ENCODE peak calls at places on chromosomes 5 and 9, in four cellular contexts. One of them, this sample, is unnamed. For H3K27me3, the result is how much of the 10 kb centered on the place peaks cover.

GRCh38 chr5:176397736-176398420 is 9.3 kb downstream of the HIGD2A start:
- DNase-seq in AG04450: no peak
- DNase-seq in brain microvascular endothelial cell: no peak
- DNase-seq in aorta: no peak
- DNase-seq in this sample: no peak

GRCh38 chr9:115921301-115921700 is 232.3 kb upstream of the PAPPA start:
- DNase-seq in brain microvascular endothelial cell: no peak
- DNase-seq in aorta: no peak
- DNase-seq in AG04450: no peak
- DNase-seq in this sample: no peak

GRCh38 chr5:122434547-122434946 is 122.5 kb downstream of the SNCAIP start:
- DNase-seq in AG04450: no peak
- DNase-seq in aorta: no peak
- DNase-seq in brain microvascular endothelial cell: no peak
- DNase-seq in this sample: no peak

GRCh38 chr5:157670662-157671591 is at the start of gene C5orf52:
- DNase-seq in AG04450: no peak
- DNase-seq in brain microvascular endothelial cell: peak
- DNase-seq in aorta: peak
- DNase-seq in this sample: no peak

GRCh38 chr5:179409806-179410205 is 64.5 kb upstream of the ADAMTS2 start:
- DNase-seq in brain microvascular endothelial cell: no peak
- DNase-seq in AG04450: no peak
- DNase-seq in aorta: no peak
- DNase-seq in this sample: no peak

GRCh38 chr5:143887901-143888648 is 76.1 kb downstream of the HMHB1 start:
- DNase-seq in aorta: no peak
- DNase-seq in AG04450: no peak
- DNase-seq in brain microvascular endothelial cell: peak
- DNase-seq in this sample: no peak

GRCh38 chr5:65718576-65719310 is 3.2 kb downstream of the SGTB start:
- DNase-seq in brain microvascular endothelial cell: no peak
- DNase-seq in aorta: no peak
- DNase-seq in AG04450: no peak
- DNase-seq in this sample: no peak

GRCh38 chr5:178403956-178404600 is 171.5 kb upstream of the PHYKPL start:
- DNase-seq in aorta: peak
- DNase-seq in AG04450: no peak
- DNase-seq in brain microvascular endothelial cell: no peak
- DNase-seq in this sample: no peak

GRCh38 chr5:177302354-177303110 is 987 bp downstream of the RAB24 start:
- DNase-seq in aorta: no peak
- DNase-seq in AG04450: no peak
- DNase-seq in brain microvascular endothelial cell: no peak
- DNase-seq in this sample: no peak

GRCh38 chr9:86282979-86283535 is 719 bp upstream of the ISCA1 start:
- DNase-seq in brain microvascular endothelial cell: peak
- DNase-seq in AG04450: peak
- DNase-seq in aorta: no peak
- DNase-seq in this sample: no peak

GRCh38 chr5:132746592-132747063 is 598 bp upstream of the CCNI2 start:
- DNase-seq in aorta: no peak
- DNase-seq in brain microvascular endothelial cell: peak
- DNase-seq in AG04450: no peak
- DNase-seq in this sample: no peak

GRCh38 chr5:41415242-41415641 is 95.2 kb downstream of the PLCXD3 start:
- DNase-seq in AG04450: no peak
- DNase-seq in brain microvascular endothelial cell: no peak
- DNase-seq in aorta: no peak
- DNase-seq in this sample: no peak

GRCh38 chr5:107364443-107365096 is 306.2 kb downstream of the EFNA5 start:
- DNase-seq in AG04450: no peak
- DNase-seq in brain microvascular endothelial cell: no peak
- DNase-seq in aorta: no peak
- DNase-seq in this sample: no peak

GRCh38 chr9:306907-307306 is 92.2 kb downstream of the DOCK8 start:
- DNase-seq in aorta: no peak
- DNase-seq in brain microvascular endothelial cell: no peak
- DNase-seq in AG04450: no peak
- DNase-seq in this sample: no peak

GRCh38 chr9:133118179-133118520 is 2.9 kb downstream of the RALGDS start:
- DNase-seq in brain microvascular endothelial cell: no peak
- DNase-seq in aorta: peak
- DNase-seq in AG04450: no peak
- DNase-seq in this sample: no peak

GRCh38 chr5:84239509-84239908 is 145.2 kb downstream of the EDIL3 start:
- DNase-seq in aorta: no peak
- DNase-seq in AG04450: peak
- DNase-seq in brain microvascular endothelial cell: peak
- DNase-seq in this sample: no peak

GRCh38 chr9:18861599-18862546 is 171.1 kb downstream of the SAXO1 start:
- DNase-seq in aorta: peak
- DNase-seq in brain microvascular endothelial cell: peak
- DNase-seq in AG04450: peak
- DNase-seq in this sample: no peak

GRCh38 chr5:51466214-51466613 is 83.0 kb downstream of the ISL1 start:
- DNase-seq in brain microvascular endothelial cell: no peak
- DNase-seq in aorta: no peak
- DNase-seq in AG04450: no peak
- DNase-seq in this sample: no peak

GRCh38 chr9:108297025-108297424 is 558.8 kb downstream of the ACTL7B start:
- DNase-seq in AG04450: peak
- DNase-seq in aorta: peak
- DNase-seq in brain microvascular endothelial cell: no peak
- DNase-seq in this sample: peak

GRCh38 chr9:3809724-3810123 is 283.9 kb upstream of the RFX3 start:
- DNase-seq in aorta: no peak
- DNase-seq in AG04450: no peak
- DNase-seq in brain microvascular endothelial cell: no peak
- DNase-seq in this sample: no peak

GRCh38 chr9:71760901-71761300 is 7.4 kb downstream of the CEMIP2 start:
- DNase-seq in AG04450: no peak
- DNase-seq in aorta: no peak
- DNase-seq in brain microvascular endothelial cell: no peak
- DNase-seq in this sample: no peak

GRCh38 chr5:43073597-43074546 is 33.8 kb upstream of the ANXA2R start:
- DNase-seq in brain microvascular endothelial cell: peak
- DNase-seq in aorta: no peak
- DNase-seq in AG04450: no peak
- DNase-seq in this sample: no peak

GRCh38 chr9:31137151-31137849 is 1247.1 kb upstream of the ACO1 start:
- DNase-seq in brain microvascular endothelial cell: peak
- DNase-seq in aorta: no peak
- DNase-seq in AG04450: peak
- DNase-seq in this sample: no peak

GRCh38 chr9:18479405-18479804 is 5.5 kb downstream of the ADAMTSL1 start:
- DNase-seq in aorta: no peak
- DNase-seq in AG04450: no peak
- DNase-seq in brain microvascular endothelial cell: no peak
- DNase-seq in this sample: no peak

GRCh38 chr5:34736445-34737119 is 80.5 kb downstream of the RAI14 start:
- DNase-seq in aorta: no peak
- DNase-seq in AG04450: no peak
- DNase-seq in brain microvascular endothelial cell: no peak
- DNase-seq in this sample: no peak

GRCh38 chr9:108241384-108241783 is 614.4 kb downstream of the ACTL7B start:
- DNase-seq in AG04450: no peak
- DNase-seq in aorta: no peak
- DNase-seq in brain microvascular endothelial cell: no peak
- DNase-seq in this sample: no peak

GRCh38 chr5:92956886-92957285 is 624.1 kb downstream of the NR2F1-AS1 start:
- DNase-seq in brain microvascular endothelial cell: peak
- DNase-seq in AG04450: no peak
- DNase-seq in aorta: no peak
- DNase-seq in this sample: no peak

GRCh38 chr5:59337240-59337639 is 556.3 kb downstream of the PDE4D start:
- DNase-seq in AG04450: no peak
- DNase-seq in brain microvascular endothelial cell: no peak
- DNase-seq in aorta: no peak
- DNase-seq in this sample: no peak

GRCh38 chr5:125603321-125603720 is 819.9 kb upstream of the GRAMD2B start:
- DNase-seq in brain microvascular endothelial cell: peak
- DNase-seq in AG04450: no peak
- DNase-seq in aorta: no peak
- DNase-seq in this sample: no peak

GRCh38 chr9:81522721-81523551 is 166.4 kb downstream of the TLE1 start:
- DNase-seq in AG04450: peak
- DNase-seq in brain microvascular endothelial cell: peak
- DNase-seq in aorta: no peak
- DNase-seq in this sample: no peak

GRCh38 chr5:132099073-132099748 is 25.6 kb downstream of the CSF2 start:
- DNase-seq in brain microvascular endothelial cell: no peak
- DNase-seq in AG04450: no peak
- DNase-seq in aorta: no peak
- DNase-seq in this sample: no peak

GRCh38 chr9:93132946-93133640 is 958 bp downstream of the NINJ1 start:
- DNase-seq in AG04450: no peak
- DNase-seq in aorta: peak
- DNase-seq in brain microvascular endothelial cell: no peak
- DNase-seq in this sample: no peak

GRCh38 chr5:146342519-146342881 is 3.9 kb downstream of the POU4F3 start:
- DNase-seq in brain microvascular endothelial cell: no peak
- DNase-seq in AG04450: no peak
- DNase-seq in aorta: no peak
- DNase-seq in this sample: no peak

GRCh38 chr5:31771045-31771444 is 132.1 kb downstream of the PDZD2 start:
- DNase-seq in brain microvascular endothelial cell: no peak
- DNase-seq in aorta: no peak
- DNase-seq in AG04450: no peak
- DNase-seq in this sample: no peak

GRCh38 chr9:30075451-30076199 is 2308.8 kb upstream of the ACO1 start:
- DNase-seq in brain microvascular endothelial cell: no peak
- DNase-seq in aorta: no peak
- DNase-seq in AG04450: no peak
- DNase-seq in this sample: no peak

GRCh38 chr9:122498883-122499288 is 11.7 kb upstream of the OR1J2 start:
- DNase-seq in aorta: no peak
- DNase-seq in AG04450: peak
- DNase-seq in brain microvascular endothelial cell: peak
- DNase-seq in this sample: no peak

GRCh38 chr5:102670224-102670836 is 84.8 kb upstream of the PAM start:
- DNase-seq in aorta: no peak
- DNase-seq in brain microvascular endothelial cell: peak
- DNase-seq in AG04450: no peak
- DNase-seq in this sample: no peak

GRCh38 chr5:68440255-68440654 is 224.7 kb downstream of the PIK3R1 start:
- DNase-seq in brain microvascular endothelial cell: no peak
- DNase-seq in aorta: no peak
- DNase-seq in AG04450: no peak
- DNase-seq in this sample: no peak
- H3K27me3 ChIP-seq in brain microvascular endothelial cell: under half
- H3K27me3 ChIP-seq in aorta: under half
- H3K27me3 ChIP-seq in AG04450: under half
- H3K27me3 ChIP-seq in this sample: under half

DNA sequence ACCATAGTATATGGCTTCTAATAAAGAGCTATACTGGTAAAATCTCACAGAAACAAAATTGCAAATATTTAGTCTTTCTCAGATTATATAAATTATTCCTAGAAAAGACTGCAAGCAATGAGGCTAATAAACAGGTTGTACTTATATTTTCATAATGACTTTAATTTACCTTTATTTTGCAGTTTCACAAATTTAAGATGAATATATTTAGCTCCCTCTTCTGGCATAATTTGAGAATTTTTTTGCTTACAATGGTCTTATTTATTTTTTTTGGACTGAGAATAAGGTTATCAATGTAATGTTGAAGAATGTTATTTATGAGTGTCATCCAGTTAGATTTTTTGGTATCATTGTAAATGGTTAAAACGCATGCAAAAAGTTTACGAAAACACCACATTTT is 56.7 kb downstream of the PIK3R1 start:
- DNase-seq in aorta: no peak
- DNase-seq in AG04450: no peak
- DNase-seq in brain microvascular endothelial cell: no peak
- DNase-seq in this sample: no peak
- H3K4me3 ChIP-seq in aorta: no peak
- H3K4me3 ChIP-seq in AG04450: no peak
- H3K4me3 ChIP-seq in brain microvascular endothelial cell: no peak
- H3K4me3 ChIP-seq in this sample: no peak

GRCh38 chr9:28779240-28779639 is 1206.0 kb upstream of the C9orf72 start:
- DNase-seq in brain microvascular endothelial cell: no peak
- DNase-seq in AG04450: no peak
- DNase-seq in aorta: no peak
- DNase-seq in this sample: no peak

GRCh38 chr9:28782630-28783029 is 1209.3 kb upstream of the C9orf72 start:
- DNase-seq in brain microvascular endothelial cell: no peak
- DNase-seq in aorta: no peak
- DNase-seq in AG04450: no peak
- DNase-seq in this sample: no peak
- H3K27me3 ChIP-seq in brain microvascular endothelial cell: under half
- H3K27me3 ChIP-seq in aorta: under half
- H3K27me3 ChIP-seq in AG04450: under half
- H3K27me3 ChIP-seq in this sample: under half

GRCh38 chr5:138870611-138871010 is 4.5 kb downstream of the LRRTM2 start:
- DNase-seq in AG04450: no peak
- DNase-seq in brain microvascular endothelial cell: no peak
- DNase-seq in aorta: no peak
- DNase-seq in this sample: no peak

GRCh38 chr5:138873886-138874200 is 1.3 kb downstream of the LRRTM2 start:
- DNase-seq in brain microvascular endothelial cell: no peak
- DNase-seq in AG04450: no peak
- DNase-seq in aorta: no peak
- DNase-seq in this sample: no peak

GRCh38 chr5:138874241-138874640 is 894 bp downstream of the LRRTM2 start:
- DNase-seq in aorta: no peak
- DNase-seq in brain microvascular endothelial cell: no peak
- DNase-seq in AG04450: no peak
- DNase-seq in this sample: no peak

GRCh38 chr5:138874771-138875628 is at the start of gene LRRTM2:
- DNase-seq in aorta: no peak
- DNase-seq in AG04450: peak
- DNase-seq in brain microvascular endothelial cell: peak
- DNase-seq in this sample: no peak

DNA sequence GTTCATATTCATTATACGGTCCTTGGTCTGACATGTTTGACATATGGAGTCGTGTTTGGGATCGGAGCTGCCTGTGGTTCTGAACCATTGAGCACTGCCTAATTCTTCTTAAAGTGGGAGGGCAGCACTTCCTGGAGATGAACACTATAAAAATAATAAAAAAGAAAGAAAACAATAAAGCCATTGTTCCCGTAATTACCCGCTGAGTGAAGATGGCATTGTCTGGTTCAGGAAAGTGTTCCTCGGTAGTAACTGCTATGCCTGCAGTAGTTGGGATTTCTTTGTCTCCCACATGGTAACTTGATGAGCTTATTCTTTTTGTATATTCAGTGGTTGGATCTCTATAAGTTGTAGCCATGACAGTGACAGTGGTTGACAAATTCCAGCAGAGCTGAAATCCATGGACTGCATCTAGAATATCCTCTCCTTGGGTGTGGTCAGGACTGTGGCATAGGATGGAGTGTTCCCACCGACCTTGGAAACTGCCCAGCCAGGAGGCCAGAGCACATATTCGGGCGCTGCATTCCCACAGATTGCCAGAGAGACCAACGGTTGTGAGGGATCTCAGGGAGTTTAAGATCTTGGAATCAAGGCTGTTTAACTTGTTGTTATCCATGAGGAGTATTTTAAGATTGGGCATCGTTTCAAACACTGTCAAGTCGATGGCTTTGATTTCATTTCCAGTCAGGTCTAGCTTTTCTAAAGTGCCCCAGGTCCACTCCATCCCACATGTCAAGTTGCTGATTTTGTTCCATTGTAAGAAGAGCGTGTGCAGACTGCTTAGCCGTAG is 1.8 kb downstream of the LRRTM2 start:
- DNase-seq in aorta: no peak
- DNase-seq in AG04450: no peak
- DNase-seq in brain microvascular endothelial cell: no peak
- DNase-seq in this sample: no peak
- H3K4me3 ChIP-seq in aorta: no peak
- H3K4me3 ChIP-seq in AG04450: no peak
- H3K4me3 ChIP-seq in brain microvascular endothelial cell: no peak
- H3K4me3 ChIP-seq in this sample: no peak

This sample was measured in upper lobe of right lung.